ENCODE peak calls at places on chromosomes 1 and 21, in six cellular contexts. V is activated T-cell treated with anti-CD3 and anti-CD28 coated beads for 24 hours; U is RCC 7860; Z is natural killer cell treated with Interleukin-12 subunit alpha and Interleukin-12 subunit beta and Interleukin-15 and Interleukin-18, amount 100 ng/mL, for 72 hours; Q is CD8-positive, alpha-beta T cell; J is Caki2. S is an unnamed sample.

GRCh38 chr1:247373721-247374141 is 42.1 kb upstream of the ZNF496 start:
- DNase-seq in Z (no peak), U (no peak), J (no peak), V (peak; percentile 46), Q (peak; percentile 65), S (no peak)

GRCh38 chr1:213070399-213070798 is 19.4 kb downstream of the RPS6KC1 start:
- DNase-seq in J (peak; percentile 41), Z (no peak), Q (no peak), U (peak; percentile 29), V (no peak), S (peak; percentile 37)

GRCh38 chr1:22155517-22155916 is 12.6 kb upstream of the WNT4 start:
- DNase-seq in V (no peak), Q (no peak), U (no peak), J (no peak), Z (no peak), S (no peak)

GRCh38 chr1:156602557-156602993 is 1.3 kb upstream of the GPATCH4 start:
- DNase-seq in Q (no peak), U (no peak), Z (no peak), V (no peak), J (no peak), S (no peak)

GRCh38 chr21:45138199-45139002 is 64.0 kb downstream of the ADARB1 start:
- DNase-seq in J (peak; percentile 18), Q (peak; percentile 72), V (peak; percentile 55), Z (no peak), U (peak; percentile 32), S (peak; percentile 31)

GRCh38 chr1:159817276-159818041 is 9.2 kb upstream of the SLAMF8 start:
- DNase-seq in Q (no peak), J (no peak), U (peak; percentile 55), V (no peak), Z (no peak), S (no peak)

GRCh38 chr1:42682739-42683529 is 716 bp downstream of the YBX1 start:
- DNase-seq in U (no peak), Z (peak; percentile 77), V (peak; percentile 51), J (peak; percentile 78), Q (peak; percentile 63), S (no peak)

GRCh38 chr1:58823481-58824010 is 39.7 kb upstream of the JUN start:
- DNase-seq in J (peak; percentile 81), V (no peak), U (peak; percentile 86), Z (no peak), Q (no peak), S (peak; percentile 62)

GRCh38 chr1:6008084-6008415 is 15.8 kb upstream of the NPHP4 start:
- DNase-seq in Z (no peak), V (no peak), J (no peak), U (no peak), Q (no peak), S (no peak)

GRCh38 chr1:205599667-205600042 is 32.2 kb downstream of the ELK4 start:
- DNase-seq in Z (no peak), J (no peak), V (no peak), Q (no peak), U (no peak), S (no peak)

S was measured in HFF-Myc.